ENCODE peak calls at places on chromosomes 11 and 22, in nine cellular contexts. V is NCI-H460; W is KG1; D is stimulated activated CD4-positive, alpha-beta T cell treated with anti-CD3 and anti-CD28 coated beads, Interleukin-4, amount 100 ng/mL, for 48 hours; B is omental fat pad; J is naive thymus-derived CD8-positive, alpha-beta T cell; S is EL; Y is progenitor cell of endocrine pancreas; X is endodermal cell. G is an unnamed sample.

GRCh38 chr11:7573558-7574296 is 59.9 kb downstream of the PPFIBP2 start:
- DNase-seq in D (no peak), X (peak), J (no peak), Y (no peak), W (no peak), V (no peak), S (no peak), B (no peak), G (no peak)

GRCh38 chr11:133943950-133944698 is 12.6 kb downstream of the IGSF9B start:
- DNase-seq in W (no peak), V (no peak), D (no peak), J (no peak), S (no peak), X (no peak), Y (no peak), B (no peak), G (no peak)

GRCh38 chr11:94678236-94678635 is 89.9 kb upstream of the AMOTL1 start:
- DNase-seq in Y (no peak), V (no peak), X (no peak), W (no peak), D (no peak), S (no peak), B (no peak), J (no peak), G (no peak)

GRCh38 chr11:1468473-1469066 is 18.0 kb downstream of the MOB2 start:
- DNase-seq in B (no peak), D (no peak), V (no peak), J (no peak), Y (no peak), S (no peak), X (no peak), W (no peak), G (no peak)

GRCh38 chr11:76598426-76598839 is 72.1 kb downstream of the LRRC32 start:
- DNase-seq in S (peak), V (peak), D (no peak), J (no peak), X (peak), B (no peak), W (peak), Y (no peak), G (peak)

GRCh38 chr11:122113836-122114235 is 2.2 kb downstream of the BLID start:
- DNase-seq in X (no peak), S (no peak), D (no peak), V (no peak), Y (no peak), B (no peak), W (no peak), J (no peak), G (no peak)

GRCh38 chr22:37633693-37634504 is 5.6 kb upstream of the SH3BP1 start:
- DNase-seq in V (no peak), Y (peak), J (peak), W (peak), S (peak), D (peak), X (peak), B (no peak), G (peak)

GRCh38 chr22:41725510-41726110 is 26.3 kb downstream of the MEI1 start:
- DNase-seq in S (peak), Y (no peak), X (no peak), V (no peak), D (no peak), W (no peak), B (no peak), J (no peak), G (no peak)

GRCh38 chr11:125990244-125990643 is 44.4 kb downstream of the VSIG10L2 start:
- DNase-seq in W (no peak), D (peak), V (no peak), B (no peak), J (no peak), Y (no peak), X (no peak), S (peak), G (peak)

GRCh38 chr11:108199446-108200321 is 22.8 kb downstream of the NPAT start:
- DNase-seq in B (no peak), V (no peak), Y (no peak), S (peak), W (no peak), X (no peak), J (no peak), D (peak), G (peak)

GRCh38 chr11:32231909-32232493 is 141.1 kb downstream of the RCN1 start:
- DNase-seq in D (no peak), X (peak), V (peak), Y (no peak), S (peak), B (no peak), J (no peak), W (no peak), G (peak)

GRCh38 chr11:8717876-8718753 is 35.5 kb downstream of the RPL27A start:
- DNase-seq in Y (no peak), D (no peak), J (no peak), X (peak), V (no peak), S (peak), W (no peak), B (no peak), G (peak)

GRCh38 chr11:26134481-26135355 is 197.2 kb upstream of the ANO3 start:
- DNase-seq in X (peak), W (no peak), B (no peak), D (no peak), J (no peak), S (no peak), Y (no peak), V (peak), G (no peak)

GRCh38 chr11:94563176-94563847 is 3.9 kb upstream of the PIWIL4 start:
- DNase-seq in X (no peak), B (no peak), V (no peak), W (no peak), D (no peak), Y (no peak), S (peak), J (no peak), G (peak)

GRCh38 chr11:31141804-31142203 is 227.7 kb downstream of the DCDC1 start:
- DNase-seq in J (no peak), B (no peak), X (no peak), V (no peak), Y (no peak), D (no peak), W (no peak), S (no peak), G (no peak)

GRCh38 chr11:93547028-93547427 is 3.8 kb upstream of the SMCO4 start:
- DNase-seq in W (no peak), J (no peak), S (no peak), D (no peak), B (no peak), Y (no peak), X (no peak), V (no peak), G (no peak)

GRCh38 chr11:73988227-73988626 is 5.6 kb upstream of the UCP2 start:
- DNase-seq in B (no peak), X (no peak), V (no peak), W (no peak), J (no peak), S (no peak), Y (no peak), D (no peak), G (no peak)

GRCh38 chr11:31680770-31681169 is 130.4 kb downstream of the PAX6 start:
- DNase-seq in D (no peak), V (no peak), X (no peak), W (no peak), J (no peak), Y (no peak), S (no peak), B (no peak), G (no peak)

GRCh38 chr22:30575011-30575671 is 676 bp upstream of the GAL3ST1 start:
- DNase-seq in J (no peak), X (peak), B (no peak), V (no peak), W (no peak), D (no peak), S (peak), Y (no peak), G (peak)

GRCh38 chr11:122085264-122085663 is 30.8 kb downstream of the BLID start:
- DNase-seq in J (no peak), X (no peak), S (peak), V (no peak), B (no peak), W (no peak), Y (no peak), D (no peak), G (peak)

GRCh38 chr22:26435327-26436093 is 6.5 kb downstream of the ASPHD2 start:
- DNase-seq in J (no peak), B (no peak), W (no peak), D (no peak), Y (no peak), S (no peak), X (no peak), V (no peak), G (no peak)

GRCh38 chr22:39253427-39254070 is 8.8 kb upstream of the PDGFB start:
- DNase-seq in Y (no peak), J (no peak), B (no peak), D (no peak), V (peak), S (peak), X (peak), W (no peak), G (peak)

GRCh38 chr22:19679476-19680099 is 34.7 kb upstream of the SEPTIN5 start:
- DNase-seq in J (peak), Y (no peak), V (no peak), B (peak), W (no peak), D (peak), S (no peak), X (peak), G (no peak)

GRCh38 chr11:83441171-83441570 is 155.0 kb upstream of the CCDC90B start:
- DNase-seq in S (no peak), V (no peak), Y (no peak), W (no peak), B (no peak), J (no peak), X (peak), D (no peak), G (no peak)

GRCh38 chr11:80873309-80873999 is 1432.6 kb upstream of the TENM4 start:
- DNase-seq in Y (no peak), S (no peak), V (peak), W (no peak), J (no peak), B (no peak), X (no peak), D (no peak), G (peak)

GRCh38 chr11:63813035-63813562 is at the start of gene SPINDOC:
- DNase-seq in V (peak), S (peak), Y (peak), D (peak), B (peak), J (peak), X (peak), W (peak), G (peak)

GRCh38 chr11:2833938-2834892 is 51.4 kb downstream of the CDKN1C start:
- DNase-seq in S (no peak), X (no peak), D (no peak), J (no peak), W (no peak), B (no peak), V (no peak), Y (no peak), G (no peak)

GRCh38 chr11:110478410-110478809 is 48.7 kb downstream of the FDX1 start:
- DNase-seq in J (no peak), Y (peak), V (no peak), W (no peak), D (no peak), B (no peak), X (peak), S (no peak), G (no peak)

G was measured in astrocyte.